ENCODE peak calls at places on chromosomes 3 and 15, in ten cellular contexts. Q, U, C, L, I, Y, Z, P, D and F are unnamed samples.
A peak's percentile ranks its signal among the peaks of the same experiment; 100 is the strongest.

GRCh38 chr3:60675424-60675823 is 575.8 kb downstream of the FHIT start:
- DNase-seq in Q (no peak), U (no peak), C (no peak), L (no peak), I (no peak), Y (no peak), Z (no peak), P (no peak), D (no peak), F (no peak)

GRCh38 chr3:190326361-190326760 is 4.1 kb upstream of the CLDN1 start:
- DNase-seq in Q (no peak), U (no peak), C (no peak), L (no peak), I (peak; percentile 17), Y (no peak), Z (no peak), P (no peak), D (no peak), F (no peak)

GRCh38 chr3:172070799-172071198 is 31.4 kb downstream of the FNDC3B start:
- DNase-seq in Q (no peak), U (no peak), C (no peak), L (no peak), I (no peak), Y (no peak), Z (no peak), P (no peak), D (no peak), F (no peak)

GRCh38 chr15:72965671-72966070 is 86.6 kb upstream of the NEO1 start:
- DNase-seq in Q (no peak), U (no peak), C (no peak), L (no peak), I (no peak), Y (no peak), Z (no peak), P (no peak), D (no peak), F (no peak)

GRCh38 chr3:16203671-16204629 is 29.5 kb downstream of the GALNT15 start:
- DNase-seq in Q (no peak), U (no peak), C (no peak), L (peak; percentile 55), I (no peak), Y (no peak), Z (no peak), P (no peak), D (no peak), F (no peak)

GRCh38 chr3:48018841-48019240 is 2.6 kb upstream of the MAP4 start:
- DNase-seq in Q (peak; percentile 29), U (no peak), C (peak; percentile 12), L (no peak), I (no peak), Y (no peak), Z (no peak), P (no peak), D (peak; percentile 81), F (peak; percentile 39)

GRCh38 chr15:57551717-57552677 is 39.7 kb upstream of the MYZAP start:
- DNase-seq in Q (peak; percentile 38), U (no peak), C (peak; percentile 52), L (no peak), I (no peak), Y (peak; percentile 68), Z (no peak), P (no peak), D (peak; percentile 70), F (no peak)

GRCh38 chr3:197462808-197463207 is 93.0 kb downstream of the BDH1 start:
- DNase-seq in Q (no peak), U (no peak), C (no peak), L (no peak), I (no peak), Y (no peak), Z (no peak), P (no peak), D (no peak), F (no peak)

GRCh38 chr15:49984436-49984835 is 134.6 kb downstream of the ATP8B4 start:
- DNase-seq in Q (no peak), U (no peak), C (no peak), L (no peak), I (no peak), Y (no peak), Z (no peak), P (no peak), D (no peak), F (no peak)

GRCh38 chr3:48694610-48695051 is 8.9 kb upstream of the NCKIPSD start:
- DNase-seq in Q (peak; percentile 62), U (peak; percentile 96), C (no peak), L (peak; percentile 91), I (peak; percentile 87), Y (peak; percentile 64), Z (no peak), P (peak; percentile 65), D (peak; percentile 85), F (peak; percentile 77)

GRCh38 chr3:106692624-106693023 is 684.6 kb upstream of the CCDC54 start:
- DNase-seq in Q (no peak), U (no peak), C (no peak), L (no peak), I (no peak), Y (no peak), Z (no peak), P (no peak), D (no peak), F (no peak)

GRCh38 chr3:42264399-42265058 is 1.5 kb downstream of the CCK start:
- DNase-seq in Q (peak; percentile 41), U (peak; percentile 80), C (no peak), L (no peak), I (no peak), Y (peak; percentile 65), Z (no peak), P (peak; percentile 19), D (peak; percentile 16), F (peak; percentile 37)

DNA sequence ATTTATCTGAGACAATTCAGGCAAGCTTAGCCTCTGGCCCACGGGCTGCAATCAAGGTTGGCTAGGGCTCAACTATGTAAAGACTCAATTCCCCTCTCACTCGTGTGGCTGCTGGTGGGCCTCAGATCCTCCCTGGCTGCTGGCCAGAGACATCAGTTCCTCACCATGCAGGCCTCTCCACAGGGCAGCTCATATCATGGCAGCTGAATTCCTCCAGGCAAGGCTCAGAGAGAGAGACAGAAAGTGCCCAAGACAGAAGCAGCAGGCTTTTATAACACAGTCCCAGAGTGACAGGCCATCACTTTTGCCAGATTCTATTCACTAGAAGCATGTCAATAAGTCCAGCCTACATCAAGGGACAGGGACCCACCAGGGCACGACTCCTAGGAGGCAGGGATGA is 63.2 kb downstream of the XXYLT1 start:
- DNase-seq in Q (no peak), U (no peak), C (no peak), L (no peak), I (peak; percentile 18), Y (no peak), Z (no peak), P (no peak), D (no peak), F (no peak)
- TF ChIP-seq POLR2A in Q (no peak), U (no peak), C (no peak), L (no peak), I (no peak), Y (no peak), Z (no peak), P (no peak), D (no peak), F (no peak)

DNA sequence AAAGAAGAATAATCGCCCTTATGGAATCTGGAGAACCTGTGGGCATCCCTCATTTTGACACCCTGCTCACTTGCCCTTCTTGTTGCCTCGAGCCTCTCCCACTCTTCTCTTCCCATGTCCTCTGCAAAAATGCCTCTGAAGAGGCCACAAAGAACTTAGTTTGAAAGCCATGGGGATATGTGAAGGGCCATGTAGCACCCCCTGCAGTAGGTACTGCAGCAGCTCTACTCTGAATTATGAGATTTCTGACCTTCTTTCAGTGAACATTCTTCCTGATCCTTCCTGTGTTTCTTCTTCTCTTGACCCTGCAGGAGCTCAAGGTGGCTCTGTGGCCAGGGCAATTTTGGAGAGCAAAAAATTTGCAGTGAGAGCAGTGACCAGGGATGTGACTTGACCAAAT is 30.4 kb upstream of the TRA2B start:
- DNase-seq in Q (no peak), U (no peak), C (no peak), L (no peak), I (no peak), Y (no peak), Z (no peak), P (no peak), D (no peak), F (no peak)
- TF ChIP-seq CTCF in Q (no peak), U (no peak), C (peak; percentile 34), L (no peak), I (no peak), Y (no peak), Z (no peak), P (no peak), D (peak; percentile 3), F (no peak)

DNA sequence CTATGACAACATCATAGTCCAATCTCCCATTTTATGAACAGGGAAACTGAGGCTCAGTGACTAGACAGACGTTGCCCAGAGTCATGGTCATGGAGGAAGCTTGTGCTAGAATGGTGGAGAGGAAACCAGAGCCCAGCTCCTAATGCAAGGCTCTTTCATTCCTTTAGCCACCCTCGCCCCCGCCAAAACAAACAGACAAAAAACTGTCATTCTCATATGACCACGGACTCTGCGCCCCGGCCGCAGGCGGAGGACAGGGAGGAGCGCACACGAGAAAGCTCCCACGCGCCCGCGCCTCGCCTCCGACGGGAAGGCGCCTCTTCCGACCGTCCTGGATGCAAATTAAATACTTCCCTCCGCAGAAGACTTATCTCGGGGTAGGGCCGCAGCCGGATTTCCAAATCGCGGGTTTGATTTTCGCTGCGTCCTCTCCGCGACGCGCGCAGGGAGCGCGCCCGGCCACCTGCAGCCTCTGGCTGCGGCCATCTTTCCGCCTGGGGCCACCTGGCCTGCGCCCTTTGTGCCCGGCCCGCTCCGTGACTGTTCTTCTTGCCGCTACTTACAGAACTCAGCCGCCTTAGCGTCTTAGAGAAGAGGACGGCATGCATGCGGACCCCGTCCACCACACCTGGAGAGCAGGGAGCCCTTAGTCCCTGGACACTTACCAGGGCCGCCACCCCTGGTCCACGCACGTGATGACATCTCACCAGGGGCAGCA is 646 bp upstream of the ATP13A3 start:
- DNase-seq in Q (peak; percentile 38), U (peak; percentile 74), C (no peak), L (peak; percentile 83), I (peak; percentile 41), Y (peak; percentile 48), Z (peak; percentile 53), P (peak; percentile 43), D (no peak), F (peak; percentile 65)
- TF ChIP-seq POLR2A in Q (no peak), U (no peak), C (no peak), L (no peak), I (no peak), Y (no peak), Z (no peak), P (no peak), D (no peak), F (no peak)

DNA sequence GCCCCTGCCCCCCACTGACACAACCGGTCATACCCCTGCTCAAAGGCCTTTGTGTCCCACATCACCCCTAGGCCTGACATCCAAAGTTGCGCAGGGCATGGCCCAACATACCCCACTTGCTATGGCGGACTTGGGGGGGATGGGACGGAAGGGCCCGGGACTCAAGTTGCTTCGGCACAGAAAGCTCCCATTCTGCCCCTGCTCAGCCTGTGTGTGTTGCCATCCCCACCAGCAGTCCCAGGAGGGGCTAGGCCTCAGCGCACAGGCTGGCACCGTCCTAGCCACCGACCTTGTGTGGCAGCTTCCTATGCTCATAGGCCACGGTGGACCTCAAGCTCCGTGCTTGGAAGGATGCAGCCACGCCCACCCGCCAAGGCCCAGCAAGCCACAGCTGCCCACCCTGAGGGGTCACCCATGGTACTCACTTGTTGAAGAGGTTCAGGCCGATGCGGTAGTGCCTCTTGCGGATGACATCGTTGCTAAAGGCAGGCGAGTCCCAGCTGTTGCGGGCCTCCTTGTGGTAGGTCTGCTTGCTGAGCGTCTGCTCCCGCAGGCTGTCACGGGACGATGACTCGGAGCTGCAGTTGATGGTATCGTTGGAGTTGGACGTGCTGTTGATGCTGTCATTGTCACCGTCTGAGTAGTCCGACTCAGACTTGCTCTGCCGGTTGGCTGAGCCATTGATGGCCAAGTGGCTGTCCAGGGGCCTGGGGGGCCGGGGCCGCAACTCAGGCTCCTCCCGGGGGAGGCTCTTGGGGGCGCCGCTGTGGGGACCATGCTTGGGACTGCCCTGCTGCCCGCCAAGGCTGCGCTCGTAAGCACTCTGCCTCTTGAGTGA is 93.9 kb upstream of the RPL32 start:
- DNase-seq in Q (no peak), U (no peak), C (no peak), L (no peak), I (no peak), Y (no peak), Z (no peak), P (no peak), D (no peak), F (no peak)
- TF ChIP-seq CTCF in Q (no peak), U (no peak), C (no peak), L (no peak), I (no peak), Y (no peak), Z (no peak), P (no peak), D (no peak), F (no peak)